ENCODE peak calls at places on chromosomes 16 and 17, in seven cellular contexts. X, M, G, T, H, U and R are unnamed samples.
A peak's percentile ranks its signal among the peaks of the same experiment; 100 is the strongest.

GRCh38 chr17:50055426-50056216 is at the start of gene ITGA3:
- DNase-seq in X (peak; percentile 28), M (peak; percentile 98), G (peak; percentile 84), T (no peak), H (no peak), U (peak; percentile 93), R (peak; percentile 95)

GRCh38 chr17:16973760-16974540 is 2.0 kb upstream of the TNFRSF13B start:
- DNase-seq in X (no peak), M (no peak), G (no peak), T (no peak), H (peak; percentile 88), U (no peak), R (no peak)

GRCh38 chr16:16150117-16150877 is 73.0 kb downstream of the ABCC6 start:
- DNase-seq in X (no peak), M (no peak), G (no peak), T (no peak), H (no peak), U (peak; percentile 84), R (no peak)

GRCh38 chr16:11667824-11668589 is at the start of gene SNN:
- DNase-seq in X (peak; percentile 92), M (peak; percentile 39), G (no peak), T (peak; percentile 82), H (no peak), U (peak; percentile 100), R (peak; percentile 95)

GRCh38 chr17:48293319-48294192 is 136.5 kb downstream of the SKAP1 start:
- DNase-seq in X (no peak), M (no peak), G (no peak), T (no peak), H (no peak), U (no peak), R (no peak)

GRCh38 chr17:6072611-6073010 is 2.4 kb downstream of the WSCD1 start:
- DNase-seq in X (no peak), M (no peak), G (no peak), T (no peak), H (no peak), U (no peak), R (no peak)

GRCh38 chr16:88302666-88303065 is 80.1 kb upstream of the ZNF469 start:
- DNase-seq in X (no peak), M (no peak), G (no peak), T (no peak), H (no peak), U (no peak), R (no peak)

GRCh38 chr17:80379348-80379747 is 35.6 kb upstream of the ENDOV start:
- DNase-seq in X (no peak), M (no peak), G (no peak), T (no peak), H (no peak), U (no peak), R (no peak)

GRCh38 chr17:43591750-43592562 is 45.8 kb upstream of the ETV4 start:
- DNase-seq in X (no peak), M (no peak), G (no peak), T (no peak), H (no peak), U (peak; percentile 52), R (no peak)

GRCh38 chr16:81165411-81166097 is 69.4 kb upstream of the GCSH start:
- DNase-seq in X (no peak), M (no peak), G (no peak), T (no peak), H (no peak), U (no peak), R (no peak)

GRCh38 chr16:10929853-10930754 is 12.2 kb downstream of the DEXI start:
- DNase-seq in X (no peak), M (no peak), G (no peak), T (no peak), H (no peak), U (no peak), R (no peak)

GRCh38 chr16:78896280-78896679 is 704.3 kb downstream of the MAF start:
- DNase-seq in X (no peak), M (no peak), G (no peak), T (no peak), H (no peak), U (no peak), R (no peak)

GRCh38 chr17:2815781-2816185 is 19.5 kb downstream of the RAP1GAP2 start:
- DNase-seq in X (no peak), M (no peak), G (no peak), T (no peak), H (no peak), U (no peak), R (no peak)

DNA sequence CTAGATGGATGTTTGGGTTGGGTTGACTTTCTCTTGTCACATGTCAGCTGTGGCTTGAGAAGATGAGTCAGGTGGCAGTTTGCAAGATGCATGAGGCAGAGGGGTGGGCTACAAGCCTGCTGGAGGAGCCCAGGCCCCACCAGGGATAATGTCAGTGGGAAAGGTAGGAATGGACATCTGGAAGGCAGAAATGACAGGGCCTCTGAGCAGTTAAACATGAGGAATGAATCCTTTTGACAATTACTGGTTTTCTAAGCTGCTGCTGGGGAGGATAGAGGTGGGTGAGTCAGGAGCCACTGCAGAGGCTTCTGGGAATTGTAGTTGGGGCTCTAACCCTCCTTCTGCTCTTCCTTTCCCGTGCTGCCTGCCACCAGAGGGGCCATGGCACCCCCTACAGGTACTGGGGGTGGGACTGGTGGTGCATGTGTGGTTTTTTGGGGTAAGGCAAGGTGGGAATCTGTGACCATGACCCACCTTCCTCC is 15.7 kb downstream of the SLC52A1 start:
- DNase-seq in X (peak; percentile 25), M (no peak), G (no peak), T (no peak), H (no peak), U (peak; percentile 54), R (no peak)
- TF ChIP-seq JUND in X (peak; percentile 17), M (no peak), G (no peak), T (no peak), H (no peak), U (no peak), R (no peak)

GRCh38 chr17:67994827-67995567 is 1.3 kb downstream of the C17orf58 start:
- DNase-seq in X (no peak), M (no peak), G (no peak), T (no peak), H (no peak), U (peak; percentile 59), R (no peak)
- TF ChIP-seq JUND in X (no peak), M (peak; percentile 19), G (no peak), T (no peak), H (no peak), U (peak; percentile 51), R (peak; percentile 10)

GRCh38 chr17:32335046-32335445 is 6.9 kb downstream of the C17orf75 start:
- DNase-seq in X (no peak), M (no peak), G (no peak), T (no peak), H (no peak), U (no peak), R (no peak)

GRCh38 chr17:32333187-32333586 is 8.8 kb downstream of the C17orf75 start:
- DNase-seq in X (no peak), M (no peak), G (no peak), T (no peak), H (no peak), U (no peak), R (no peak)

GRCh38 chr17:32331243-32332040 is 10.5 kb downstream of the C17orf75 start:
- DNase-seq in X (no peak), M (no peak), G (no peak), T (no peak), H (no peak), U (no peak), R (no peak)

GRCh38 chr17:32330142-32330541 is 11.8 kb downstream of the C17orf75 start:
- DNase-seq in X (no peak), M (no peak), G (no peak), T (no peak), H (no peak), U (no peak), R (no peak)

DNA sequence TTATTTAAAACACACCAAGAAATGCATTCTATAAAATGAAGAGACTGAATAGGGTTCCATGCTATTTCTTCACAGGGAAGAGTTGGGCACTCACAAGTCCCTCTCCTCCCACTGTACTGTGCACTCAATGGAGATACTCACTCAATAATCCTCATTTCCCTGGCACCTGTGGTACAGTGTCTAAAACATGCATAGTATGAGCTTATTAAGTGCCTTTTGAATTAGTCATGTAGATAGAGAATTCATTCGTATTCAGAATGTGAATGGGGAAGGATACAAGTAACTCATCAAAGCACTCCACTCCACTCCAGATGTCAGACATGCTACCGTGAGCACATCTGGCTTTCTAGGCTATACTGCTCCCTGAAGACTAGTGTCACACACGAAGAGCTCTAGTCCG is 6.3 kb downstream of the C17orf75 start:
- DNase-seq in X (no peak), M (no peak), G (no peak), T (no peak), H (no peak), U (no peak), R (no peak)
- TF ChIP-seq JUND in X (no peak), M (no peak), G (no peak), T (no peak), H (no peak), U (peak; percentile 34), R (no peak)

DNA sequence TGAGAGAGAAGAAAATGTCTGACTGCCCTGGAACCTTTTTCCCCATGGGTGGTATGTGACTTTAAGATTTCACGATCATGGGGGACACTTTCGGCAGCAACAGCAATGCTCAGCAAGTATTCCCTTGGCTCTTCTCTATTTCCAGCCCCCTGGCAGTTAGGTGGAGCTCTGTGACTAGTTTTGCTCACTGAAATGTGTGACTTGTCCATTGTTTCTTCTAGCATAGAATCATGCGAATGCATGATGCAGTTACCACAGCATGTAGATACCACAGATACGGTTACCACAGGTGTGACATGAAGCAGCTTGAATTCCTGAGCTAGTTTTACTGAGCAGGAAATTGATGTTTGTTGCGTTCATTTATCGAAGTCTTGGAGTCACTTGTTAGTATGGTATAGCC is 1034.5 kb upstream of the EEF2KMT start:
- DNase-seq in X (no peak), M (no peak), G (no peak), T (no peak), H (no peak), U (no peak), R (no peak)
- TF ChIP-seq JUND in X (no peak), M (no peak), G (no peak), T (no peak), H (no peak), U (no peak), R (no peak)

GRCh38 chr17:32226881-32227280 is 38.8 kb upstream of the RHBDL3 start:
- DNase-seq in X (no peak), M (no peak), G (no peak), T (no peak), H (no peak), U (no peak), R (no peak)

GRCh38 chr17:32223703-32224102 is 41.9 kb upstream of the RHBDL3 start:
- DNase-seq in X (no peak), M (no peak), G (no peak), T (no peak), H (no peak), U (no peak), R (no peak)

GRCh38 chr17:32227910-32228309 is 37.7 kb upstream of the RHBDL3 start:
- DNase-seq in X (no peak), M (no peak), G (peak; percentile 58), T (no peak), H (no peak), U (no peak), R (no peak)

GRCh38 chr17:32222621-32223020 is 43.0 kb upstream of the RHBDL3 start:
- DNase-seq in X (no peak), M (no peak), G (no peak), T (no peak), H (no peak), U (no peak), R (no peak)
- TF ChIP-seq JUND in X (no peak), M (no peak), G (no peak), T (no peak), H (no peak), U (no peak), R (no peak)